ENCODE peak calls at places on chromosomes 13 and 19, in five cellular contexts. One of them, this sample, is unnamed.

GRCh38 chr13:64688893-64689677 is 2541.1 kb downstream of the PCDH9 start:
- DNase-seq in thoracic aorta: no peak
- DNase-seq in cardiac muscle cell: no peak
- DNase-seq in heart right ventricle: no peak
- DNase-seq in K562: no peak
- DNase-seq in this sample: no peak

GRCh38 chr13:113724780-113725315 is 34.2 kb upstream of the TMEM255B start:
- DNase-seq in thoracic aorta: peak; percentile 34
- DNase-seq in cardiac muscle cell: peak; percentile 88
- DNase-seq in heart right ventricle: peak; percentile 81
- DNase-seq in K562: peak; percentile 69
- DNase-seq in this sample: no peak

GRCh38 chr19:58407658-58408151 is 744 bp upstream of the ZNF584 start:
- DNase-seq in thoracic aorta: no peak
- DNase-seq in cardiac muscle cell: no peak
- DNase-seq in heart right ventricle: no peak
- DNase-seq in K562: peak; percentile 59
- DNase-seq in this sample: no peak

GRCh38 chr13:79874396-79875360 is 393.7 kb downstream of the NDFIP2 start:
- DNase-seq in thoracic aorta: no peak
- DNase-seq in cardiac muscle cell: no peak
- DNase-seq in heart right ventricle: no peak
- DNase-seq in K562: no peak
- DNase-seq in this sample: no peak

GRCh38 chr13:19150712-19151228 is 30.9 kb downstream of the TUBA3C start:
- DNase-seq in thoracic aorta: no peak
- DNase-seq in cardiac muscle cell: no peak
- DNase-seq in heart right ventricle: peak; percentile 40
- DNase-seq in K562: no peak
- DNase-seq in this sample: no peak

GRCh38 chr19:29837448-29837961 is 25.7 kb downstream of the CCNE1 start:
- DNase-seq in thoracic aorta: no peak
- DNase-seq in cardiac muscle cell: no peak
- DNase-seq in heart right ventricle: no peak
- DNase-seq in K562: no peak
- DNase-seq in this sample: no peak

GRCh38 chr19:5826531-5827341 is 12.8 kb downstream of the FUT6 start:
- DNase-seq in thoracic aorta: no peak
- DNase-seq in cardiac muscle cell: peak; percentile 90
- DNase-seq in heart right ventricle: peak; percentile 71
- DNase-seq in K562: peak; percentile 33
- DNase-seq in this sample: no peak

GRCh38 chr13:30847697-30848307 is 58.3 kb upstream of the MEDAG start:
- DNase-seq in thoracic aorta: peak; percentile 54
- DNase-seq in cardiac muscle cell: no peak
- DNase-seq in heart right ventricle: no peak
- DNase-seq in K562: no peak
- DNase-seq in this sample: peak; percentile 100

GRCh38 chr13:41500501-41500900 is 43.2 kb downstream of the RGCC start:
- DNase-seq in thoracic aorta: no peak
- DNase-seq in cardiac muscle cell: no peak
- DNase-seq in heart right ventricle: no peak
- DNase-seq in K562: no peak
- DNase-seq in this sample: no peak

GRCh38 chr13:73146705-73147104 is 87.9 kb downstream of the KLF5 start:
- DNase-seq in thoracic aorta: no peak
- DNase-seq in cardiac muscle cell: no peak
- DNase-seq in heart right ventricle: no peak
- DNase-seq in K562: no peak
- DNase-seq in this sample: no peak

GRCh38 chr19:42480335-42481095 is 37.8 kb upstream of the CXCL17 start:
- DNase-seq in thoracic aorta: no peak
- DNase-seq in cardiac muscle cell: no peak
- DNase-seq in heart right ventricle: no peak
- DNase-seq in K562: no peak
- DNase-seq in this sample: no peak

GRCh38 chr13:112643759-112644459 is 45.9 kb upstream of the ATP11A start:
- DNase-seq in thoracic aorta: no peak
- DNase-seq in cardiac muscle cell: no peak
- DNase-seq in heart right ventricle: no peak
- DNase-seq in K562: no peak
- DNase-seq in this sample: no peak

GRCh38 chr13:52405767-52406494 is at the start of gene THSD1:
- DNase-seq in thoracic aorta: no peak
- DNase-seq in cardiac muscle cell: no peak
- DNase-seq in heart right ventricle: peak; percentile 86
- DNase-seq in K562: no peak
- DNase-seq in this sample: no peak

GRCh38 chr19:35268546-35269424 is at the start of gene USF2:
- DNase-seq in thoracic aorta: no peak
- DNase-seq in cardiac muscle cell: peak; percentile 86
- DNase-seq in heart right ventricle: peak; percentile 81
- DNase-seq in K562: peak; percentile 89
- DNase-seq in this sample: peak; percentile 24

GRCh38 chr13:72586519-72586918 is 140.9 kb downstream of the MZT1 start:
- DNase-seq in thoracic aorta: no peak
- DNase-seq in cardiac muscle cell: no peak
- DNase-seq in heart right ventricle: no peak
- DNase-seq in K562: no peak
- DNase-seq in this sample: no peak

GRCh38 chr13:25908390-25908789 is 143.4 kb downstream of the SHISA2 start:
- DNase-seq in thoracic aorta: no peak
- DNase-seq in cardiac muscle cell: no peak
- DNase-seq in heart right ventricle: no peak
- DNase-seq in K562: no peak
- DNase-seq in this sample: no peak

GRCh38 chr19:15177269-15178116 is 23.3 kb downstream of the NOTCH3 start:
- DNase-seq in thoracic aorta: no peak
- DNase-seq in cardiac muscle cell: peak; percentile 92
- DNase-seq in heart right ventricle: peak; percentile 86
- DNase-seq in K562: peak; percentile 87
- DNase-seq in this sample: no peak

GRCh38 chr13:52446265-52446664 is 4.2 kb downstream of the VPS36 start:
- DNase-seq in thoracic aorta: no peak
- DNase-seq in cardiac muscle cell: no peak
- DNase-seq in heart right ventricle: no peak
- DNase-seq in K562: no peak
- DNase-seq in this sample: no peak

GRCh38 chr13:94412870-94413269 is 66.6 kb downstream of the DCT start:
- DNase-seq in thoracic aorta: no peak
- DNase-seq in cardiac muscle cell: no peak
- DNase-seq in heart right ventricle: no peak
- DNase-seq in K562: no peak
- DNase-seq in this sample: no peak

GRCh38 chr19:18541258-18541991 is 1.9 kb downstream of the FKBP8 start:
- DNase-seq in thoracic aorta: no peak
- DNase-seq in cardiac muscle cell: no peak
- DNase-seq in heart right ventricle: no peak
- DNase-seq in K562: no peak
- DNase-seq in this sample: no peak

GRCh38 chr19:11685676-11686650 is 52.8 kb downstream of the ZNF823 start:
- DNase-seq in thoracic aorta: no peak
- DNase-seq in cardiac muscle cell: no peak
- DNase-seq in heart right ventricle: no peak
- DNase-seq in K562: no peak
- DNase-seq in this sample: no peak

GRCh38 chr19:38417544-38418506 is 8.2 kb downstream of the RASGRP4 start:
- DNase-seq in thoracic aorta: no peak
- DNase-seq in cardiac muscle cell: peak; percentile 48
- DNase-seq in heart right ventricle: peak; percentile 67
- DNase-seq in K562: peak; percentile 93
- DNase-seq in this sample: no peak

GRCh38 chr13:78978381-78978998 is 319.5 kb upstream of the OBI1 start:
- DNase-seq in thoracic aorta: no peak
- DNase-seq in cardiac muscle cell: peak; percentile 74
- DNase-seq in heart right ventricle: no peak
- DNase-seq in K562: peak; percentile 52
- DNase-seq in this sample: peak; percentile 22

GRCh38 chr19:18002347-18002850 is 5.6 kb upstream of the ARRDC2 start:
- DNase-seq in thoracic aorta: no peak
- DNase-seq in cardiac muscle cell: no peak
- DNase-seq in heart right ventricle: peak; percentile 43
- DNase-seq in K562: no peak
- DNase-seq in this sample: no peak

DNA sequence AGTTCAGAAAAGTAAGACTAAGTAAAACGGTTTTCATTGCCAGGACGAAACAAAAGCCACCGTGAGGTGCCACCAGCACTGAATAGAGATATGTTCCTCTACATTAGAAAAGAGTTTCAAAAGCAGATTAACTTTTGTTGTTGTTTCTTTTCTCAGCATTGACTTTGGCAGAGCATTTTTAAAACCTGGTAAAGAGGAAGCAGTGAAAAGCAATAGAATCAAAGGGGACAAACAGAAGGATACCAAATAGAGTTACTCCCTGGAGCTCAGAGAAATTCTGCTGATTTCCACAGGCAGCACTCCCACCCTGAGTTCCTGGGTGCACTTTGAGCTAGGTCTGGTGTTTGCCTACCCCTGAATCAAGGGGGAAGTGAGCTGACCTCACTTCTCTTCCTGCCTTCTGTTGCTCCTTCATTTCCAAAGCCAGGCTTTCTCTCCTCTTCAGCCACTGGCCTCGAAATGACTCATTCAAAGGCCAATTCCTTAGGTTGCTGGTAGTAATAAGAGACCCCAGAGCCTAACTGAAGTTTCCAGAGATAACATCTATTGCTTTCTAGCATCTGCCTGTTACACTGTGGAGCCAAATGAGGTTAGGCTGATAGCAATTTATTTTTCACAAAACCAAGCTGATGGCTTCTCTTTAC is 11.3 kb upstream of the ERICH6B start:
- DNase-seq in thoracic aorta: no peak
- DNase-seq in cardiac muscle cell: no peak
- DNase-seq in heart right ventricle: no peak
- DNase-seq in K562: no peak
- DNase-seq in this sample: no peak
- H3K4me3 ChIP-seq in thoracic aorta: no peak overlapping the region
- H3K4me3 ChIP-seq in cardiac muscle cell: no peak overlapping the region
- H3K4me3 ChIP-seq in heart right ventricle: no peak overlapping the region
- H3K4me3 ChIP-seq in K562: no peak overlapping the region
- H3K4me3 ChIP-seq in this sample: no peak overlapping the region

GRCh38 chr13:44506251-44506650 is 69.9 kb downstream of the TSC22D1 start:
- DNase-seq in thoracic aorta: no peak
- DNase-seq in cardiac muscle cell: no peak
- DNase-seq in heart right ventricle: no peak
- DNase-seq in K562: no peak
- DNase-seq in this sample: no peak
- H3K4me3 ChIP-seq in thoracic aorta: no peak overlapping the region
- H3K4me3 ChIP-seq in cardiac muscle cell: no peak overlapping the region
- H3K4me3 ChIP-seq in heart right ventricle: no peak overlapping the region
- H3K4me3 ChIP-seq in K562: no peak overlapping the region
- H3K4me3 ChIP-seq in this sample: no peak overlapping the region

GRCh38 chr19:4575978-4576933 is 16.8 kb upstream of the SEMA6B start:
- DNase-seq in thoracic aorta: no peak
- DNase-seq in cardiac muscle cell: peak; percentile 54
- DNase-seq in heart right ventricle: peak; percentile 80
- DNase-seq in K562: peak; percentile 81
- DNase-seq in this sample: no peak
- H3K4me3 ChIP-seq in thoracic aorta: no peak overlapping the region
- H3K4me3 ChIP-seq in cardiac muscle cell: no peak overlapping the region
- H3K4me3 ChIP-seq in heart right ventricle: no peak overlapping the region
- H3K4me3 ChIP-seq in K562: no peak overlapping the region
- H3K4me3 ChIP-seq in this sample: no peak overlapping the region

GRCh38 chr19:1236566-1236965 is 1.2 kb downstream of the CBARP start:
- DNase-seq in thoracic aorta: no peak
- DNase-seq in cardiac muscle cell: no peak
- DNase-seq in heart right ventricle: no peak
- DNase-seq in K562: no peak
- DNase-seq in this sample: no peak

GRCh38 chr19:1238373-1239303 is 833 bp upstream of the CBARP start:
- DNase-seq in thoracic aorta: no peak
- DNase-seq in cardiac muscle cell: no peak
- DNase-seq in heart right ventricle: no peak
- DNase-seq in K562: no peak
- DNase-seq in this sample: no peak

GRCh38 chr19:1239420-1239795 is 1.6 kb upstream of the CBARP start:
- DNase-seq in thoracic aorta: no peak
- DNase-seq in cardiac muscle cell: no peak
- DNase-seq in heart right ventricle: no peak
- DNase-seq in K562: no peak
- DNase-seq in this sample: no peak

GRCh38 chr19:1237027-1237659 is 662 bp downstream of the CBARP start:
- DNase-seq in thoracic aorta: no peak
- DNase-seq in cardiac muscle cell: no peak
- DNase-seq in heart right ventricle: no peak
- DNase-seq in K562: no peak
- DNase-seq in this sample: no peak

GRCh38 chr19:1237754-1238372 is at the start of gene CBARP:
- DNase-seq in thoracic aorta: no peak
- DNase-seq in cardiac muscle cell: peak; percentile 87
- DNase-seq in heart right ventricle: no peak
- DNase-seq in K562: peak; percentile 73
- DNase-seq in this sample: no peak
- H3K4me3 ChIP-seq in thoracic aorta: peak within 1 kb of the TSS; percentile 79
- H3K4me3 ChIP-seq in cardiac muscle cell: peak within 1 kb of the TSS; percentile 94
- H3K4me3 ChIP-seq in heart right ventricle: peak within 1 kb of the TSS; percentile 60
- H3K4me3 ChIP-seq in K562: peak within 1 kb of the TSS; percentile 55
- H3K4me3 ChIP-seq in this sample: peak within 1 kb of the TSS; percentile 67